ENCODE peak calls at places on chromosome 6, in four cellular contexts. I is endodermal cell, G is PC-9, T is tibial nerve. W is an unnamed sample.

GRCh38 chr6:127938701-127939100 is 37.8 kb upstream of the THEMIS start:
- DNase-seq in I (no peak), G (no peak), T (no peak), W (no peak)

GRCh38 chr6:163985710-163986109 is 571.2 kb downstream of the QKI start:
- DNase-seq in I (no peak), G (no peak), T (no peak), W (no peak)

GRCh38 chr6:17334265-17334664 is 53.1 kb downstream of the RBM24 start:
- DNase-seq in I (no peak), G (peak; percentile 9), T (no peak), W (no peak)

GRCh38 chr6:128500017-128500416 is 20.4 kb downstream of the PTPRK start:
- DNase-seq in I (no peak), G (no peak), T (no peak), W (no peak)

GRCh38 chr6:125922322-125922860 is 34.2 kb upstream of the HINT3 start:
- DNase-seq in I (no peak), G (no peak), T (no peak), W (no peak)

GRCh38 chr6:40321616-40322015 is 265.5 kb downstream of the LRFN2 start:
- DNase-seq in I (no peak), G (no peak), T (no peak), W (no peak)

GRCh38 chr6:167965602-167966539 is 31.6 kb upstream of the KIF25 start:
- DNase-seq in I (no peak), G (no peak), T (no peak), W (no peak)

GRCh38 chr6:11766589-11767450 is 11.8 kb downstream of the ADTRP start:
- DNase-seq in I (no peak), G (peak; percentile 61), T (no peak), W (no peak)

GRCh38 chr6:90650041-90650948 is 63.4 kb upstream of the MAP3K7 start:
- DNase-seq in I (no peak), G (no peak), T (no peak), W (no peak)

GRCh38 chr6:24923885-24924401 is 11.8 kb downstream of the RIPOR2 start:
- DNase-seq in I (peak; percentile 74), G (no peak), T (no peak), W (no peak)

GRCh38 chr6:17107768-17108325 is 6.0 kb downstream of the STMND1 start:
- DNase-seq in I (no peak), G (no peak), T (no peak), W (no peak)

GRCh38 chr6:13334953-13335352 is 6.6 kb upstream of the TBC1D7 start:
- DNase-seq in I (peak; percentile 71), G (no peak), T (no peak), W (no peak)

GRCh38 chr6:31826793-31827285 is 699 bp upstream of the HSPA1B start:
- DNase-seq in I (peak; percentile 85), G (peak; percentile 87), T (peak; percentile 84), W (no peak)
- H3K4me1 ChIP-seq in I (no peaks in the 10 kb centered on the region), G (peaks cover 52% of the 10 kb centered on the region), T (no peaks in the 10 kb centered on the region), W (peaks cover 39% of the 10 kb centered on the region)

GRCh38 chr6:9984607-9985006 is 430.3 kb downstream of the TFAP2A start:
- DNase-seq in I (no peak), G (no peak), T (no peak), W (no peak)

DNA sequence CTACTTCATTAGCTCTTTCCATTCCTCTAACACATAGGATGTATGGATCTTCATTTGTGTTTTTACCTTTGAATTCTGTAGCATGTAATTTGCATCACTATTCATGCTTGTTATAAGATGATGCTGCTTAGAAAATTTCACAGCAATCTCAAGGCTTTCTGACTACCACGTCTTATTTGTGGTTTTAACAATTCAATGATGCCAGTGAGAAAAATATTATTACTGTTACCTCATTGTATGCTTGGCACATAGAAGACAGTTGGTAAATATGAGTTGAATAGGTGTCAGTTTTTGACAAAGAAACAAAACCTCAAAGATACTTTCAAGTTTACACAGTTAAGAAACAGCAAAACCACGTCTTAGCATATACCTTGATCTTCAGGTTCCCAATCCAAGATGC is 428.6 kb downstream of the TFAP2A start:
- DNase-seq in I (no peak), G (no peak), T (no peak), W (no peak)
- H3K4me3 ChIP-seq in I (no peak overlapping the region), G (no peak overlapping the region), T (no peak overlapping the region), W (no peak overlapping the region)

GRCh38 chr6:1009041-1009440 is 302.9 kb upstream of the FOXQ1 start:
- DNase-seq in I (no peak), G (no peak), T (no peak), W (no peak)
- H3K4me1 ChIP-seq in I (no peaks in the 10 kb centered on the region), G (peaks cover 14% of the 10 kb centered on the region), T (no peaks in the 10 kb centered on the region), W (no peaks in the 10 kb centered on the region)

DNA sequence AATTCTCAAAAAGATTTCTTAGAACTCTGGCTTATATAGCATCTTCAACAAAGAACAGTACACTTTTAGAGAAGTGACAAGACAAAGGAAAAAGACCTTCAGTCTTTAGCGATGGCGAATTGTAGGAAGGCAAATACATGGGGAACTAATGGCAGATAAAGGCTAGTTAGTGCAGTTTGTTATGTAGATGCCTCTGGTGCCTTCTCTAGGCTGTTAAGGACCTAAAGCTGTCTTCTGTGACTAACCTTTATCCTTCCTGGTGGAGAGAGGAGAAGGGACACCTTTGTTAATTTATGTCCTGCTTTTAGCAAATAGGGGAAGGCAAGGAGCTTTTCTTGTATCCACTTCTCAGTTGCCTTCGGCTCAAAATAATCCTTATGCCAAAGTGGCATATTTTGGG is 7.2 kb downstream of the ANKRD6 start:
- DNase-seq in I (peak; percentile 16), G (no peak), T (no peak), W (no peak)
- H3K4me3 ChIP-seq in I (no peak overlapping the region), G (no peak overlapping the region), T (no peak overlapping the region), W (no peak overlapping the region)

W was measured in Caco-2.